ENCODE peak calls at places on chromosomes 6 and 20, in six cellular contexts. G is A549, I is K562, R is HepG2, F is GM12878, D is endothelial cell of umbilical vein. H is an unnamed sample.

GRCh38 chr6:47737406-47737805 is 39.0 kb downstream of the ADGRF4 start:
- DNase-seq in G (no peak), I (no peak), R (no peak), F (no peak), D (no peak), H (no peak)

GRCh38 chr6:114936060-114936459 is 593.2 kb upstream of the HS3ST5 start:
- DNase-seq in G (no peak), I (no peak), R (no peak), F (no peak), D (no peak), H (no peak)

GRCh38 chr6:132495604-132496079 is 17.3 kb downstream of the STX7 start:
- DNase-seq in G (no peak), I (no peak), R (no peak), F (peak), D (no peak), H (no peak)

GRCh38 chr6:7787137-7787575 is 61.3 kb downstream of the BMP6 start:
- DNase-seq in G (no peak), I (no peak), R (no peak), F (no peak), D (peak), H (no peak)

GRCh38 chr6:14037402-14038277 is 79.9 kb upstream of the CD83 start:
- DNase-seq in G (no peak), I (peak), R (no peak), F (no peak), D (no peak), H (no peak)

GRCh38 chr6:147095316-147095715 is 108.9 kb upstream of the STXBP5 start:
- DNase-seq in G (no peak), I (no peak), R (no peak), F (no peak), D (no peak), H (no peak)

GRCh38 chr20:38139156-38139912 is 25.7 kb downstream of the TGM2 start:
- DNase-seq in G (no peak), I (no peak), R (no peak), F (no peak), D (no peak), H (no peak)

GRCh38 chr6:113960795-113961194 is 10.2 kb downstream of the HDAC2 start:
- DNase-seq in G (no peak), I (no peak), R (no peak), F (no peak), D (no peak), H (no peak)

GRCh38 chr6:26211963-26212362 is 124.7 kb downstream of the HFE start:
- DNase-seq in G (no peak), I (peak), R (no peak), F (no peak), D (no peak), H (peak)

GRCh38 chr6:117167520-117168271 is 97.7 kb upstream of the VGLL2 start:
- DNase-seq in G (peak), I (no peak), R (no peak), F (no peak), D (no peak), H (peak)

GRCh38 chr6:130460934-130461333 is 95.1 kb downstream of the TMEM200A start:
- DNase-seq in G (no peak), I (no peak), R (no peak), F (no peak), D (no peak), H (no peak)

GRCh38 chr6:166025149-166025898 is 142.3 kb downstream of the TBXT start:
- DNase-seq in G (no peak), I (no peak), R (no peak), F (no peak), D (no peak), H (no peak)

GRCh38 chr6:139219746-139220145 is 72.1 kb downstream of the TXLNB start:
- DNase-seq in G (no peak), I (no peak), R (no peak), F (no peak), D (no peak), H (no peak)

GRCh38 chr6:15417811-15418210 is 171.9 kb downstream of the JARID2 start:
- DNase-seq in G (no peak), I (no peak), R (no peak), F (no peak), D (no peak), H (no peak)

GRCh38 chr20:32634041-32634805 is 39.5 kb downstream of the C20orf203 start:
- DNase-seq in G (no peak), I (peak), R (no peak), F (no peak), D (no peak), H (no peak)

GRCh38 chr6:4803343-4803744 is 27.1 kb downstream of the CDYL start:
- DNase-seq in G (no peak), I (no peak), R (no peak), F (no peak), D (no peak), H (no peak)
- TF ChIP-seq MYC in G (no peak), I (peak), R (no peak), F (no peak), D (no peak), H (no peak)

GRCh38 chr6:98179606-98180005 is 654.8 kb upstream of the POU3F2 start:
- DNase-seq in G (no peak), I (no peak), R (no peak), F (no peak), D (no peak), H (no peak)
- TF ChIP-seq POLR2A in G (no peak), I (no peak), R (no peak), F (no peak), D (no peak), H (no peak)

GRCh38 chr20:63775096-63775978 is 35.8 kb downstream of the SLC2A4RG start:
- DNase-seq in G (no peak), I (peak), R (no peak), F (no peak), D (peak), H (no peak)
- TF ChIP-seq CTCF in G (peak), I (peak), R (peak), F (peak), D (peak), H (no peak)

DNA sequence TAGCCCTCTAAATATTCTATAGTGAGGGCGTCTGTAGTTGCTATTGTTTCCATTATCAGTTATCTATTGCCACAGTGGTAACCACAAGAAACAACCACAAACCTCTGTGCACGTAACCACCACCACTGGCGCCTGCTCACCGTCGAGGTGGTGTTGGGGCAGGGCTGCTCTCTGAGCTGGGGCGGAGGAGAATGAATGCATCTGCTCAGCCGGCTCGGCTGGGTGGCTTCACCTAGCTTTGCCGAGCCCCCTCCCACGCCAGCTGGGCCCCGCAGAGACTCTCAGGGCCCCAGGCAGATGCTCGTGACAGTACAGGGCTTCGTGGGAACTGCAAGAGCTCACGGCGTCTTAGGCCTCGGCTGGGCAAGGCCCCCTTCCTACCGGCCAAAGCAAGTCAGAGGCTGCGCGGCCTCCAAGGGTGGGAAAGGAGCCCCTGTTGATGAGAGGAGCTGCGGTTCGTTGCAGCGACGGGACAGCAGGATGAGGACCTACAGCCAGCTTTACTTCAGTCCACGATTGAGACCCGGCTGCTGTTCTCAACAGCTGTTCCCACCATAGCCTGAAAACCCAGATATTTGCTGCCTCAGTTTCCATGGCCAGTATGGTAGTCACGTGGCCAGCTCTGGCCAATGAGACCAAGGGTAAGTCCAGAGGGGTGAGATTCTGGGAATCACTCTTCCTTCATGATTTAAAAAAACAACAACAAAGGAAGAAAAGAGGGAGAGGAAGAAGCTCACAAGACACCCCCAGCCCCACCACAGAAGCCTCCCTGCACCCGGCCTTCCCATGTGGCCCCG is 120.2 kb upstream of the AFDN start:
- DNase-seq in G (no peak), I (no peak), R (no peak), F (peak), D (no peak), H (peak)
- TF ChIP-seq MYC in G (no peak), I (no peak), R (no peak), F (no peak), D (no peak), H (no peak)